ENCODE peak calls at places on chromosomes 2 and 18, in seven cellular contexts. M, N, G, I, K, D and J are unnamed samples.

GRCh38 chr2:208020253-208020652 is 5.1 kb downstream of the PLEKHM3 start:
- DNase-seq in D (no peak), M (no peak), I (no peak), N (no peak), K (no peak), G (no peak), J (no peak)

GRCh38 chr2:147428348-147428747 is 416.5 kb upstream of the ACVR2A start:
- DNase-seq in G (no peak), N (no peak), M (no peak), D (no peak), K (no peak), I (no peak), J (no peak)

GRCh38 chr2:174788291-174788929 is 24.1 kb upstream of the CHRNA1 start:
- DNase-seq in D (peak), G (peak), N (no peak), I (peak), K (no peak), M (peak), J (no peak)

GRCh38 chr18:3610818-3611217 is 160.8 kb downstream of the TGIF1 start:
- DNase-seq in N (no peak), G (no peak), K (no peak), I (peak), M (peak), D (no peak), J (no peak)

GRCh38 chr2:199441759-199442158 is 16.0 kb downstream of the SATB2 start:
- DNase-seq in G (no peak), N (no peak), D (no peak), M (no peak), K (no peak), I (no peak), J (no peak)

GRCh38 chr18:65221736-65222135 is 529.1 kb upstream of the CDH7 start:
- DNase-seq in M (no peak), D (no peak), I (no peak), G (no peak), K (no peak), N (no peak), J (no peak)

GRCh38 chr2:46644690-46645385 is 165.5 kb downstream of the TMEM247 start:
- DNase-seq in N (peak), K (no peak), D (no peak), I (peak), G (no peak), M (peak), J (no peak)

GRCh38 chr2:174964404-174964803 is 40.8 kb downstream of the CHN1 start:
- DNase-seq in D (no peak), K (no peak), N (no peak), M (no peak), G (no peak), I (no peak), J (no peak)

GRCh38 chr2:74250189-74250631 is 51.8 kb downstream of the MTHFD2 start:
- DNase-seq in G (peak), M (peak), K (peak), D (peak), I (peak), N (peak), J (peak)

GRCh38 chr2:48026865-48027264 is 120.6 kb upstream of the FBXO11 start:
- DNase-seq in M (no peak), D (no peak), N (no peak), K (no peak), G (no peak), I (no peak), J (no peak)

GRCh38 chr2:74457129-74457548 is 1.1 kb upstream of the WBP1 start:
- DNase-seq in I (peak), G (no peak), K (no peak), M (peak), N (no peak), D (no peak), J (no peak)

GRCh38 chr2:112880081-112880531 is 30.9 kb upstream of the IL37 start:
- DNase-seq in D (no peak), K (peak), M (peak), G (no peak), I (peak), N (peak), J (no peak)

GRCh38 chr18:47246027-47246971 is 5.2 kb downstream of the SKOR2 start:
- DNase-seq in N (no peak), G (peak), I (no peak), M (no peak), D (no peak), K (no peak), J (no peak)

GRCh38 chr18:2411381-2411977 is 159.8 kb downstream of the METTL4 start:
- DNase-seq in G (no peak), N (peak), I (peak), D (no peak), K (peak), M (peak), J (no peak)

GRCh38 chr2:70143314-70144150 is 47.3 kb downstream of the C2orf42 start:
- DNase-seq in G (no peak), K (peak), D (peak), M (peak), N (peak), I (peak), J (peak)
- H3K4me2 ChIP-seq in G (peak), K (peak), D (peak), M (peak), N (peak), I (peak), J (peak)

GRCh38 chr18:26700201-26700600 is 151.8 kb upstream of the KCTD1 start:
- DNase-seq in N (no peak), D (no peak), G (no peak), I (no peak), M (no peak), K (no peak), J (no peak)
- H3K4me2 ChIP-seq in N (no peak), D (no peak), G (no peak), I (no peak), M (no peak), K (no peak), J (no peak)

GRCh38 chr2:44210362-44210761 is 41.7 kb downstream of the PPM1B start:
- DNase-seq in D (no peak), G (no peak), K (no peak), I (no peak), M (no peak), N (no peak), J (no peak)

GRCh38 chr2:44211183-44211582 is 42.5 kb downstream of the PPM1B start:
- DNase-seq in M (no peak), I (no peak), N (no peak), G (no peak), D (no peak), K (no peak), J (no peak)

GRCh38 chr2:44207102-44207501 is 38.4 kb downstream of the PPM1B start:
- DNase-seq in K (no peak), I (no peak), G (no peak), D (no peak), N (no peak), M (no peak), J (no peak)

GRCh38 chr2:44215827-44216226 is 47.2 kb downstream of the PPM1B start:
- DNase-seq in M (no peak), D (no peak), I (no peak), G (no peak), N (no peak), K (no peak), J (no peak)

GRCh38 chr2:44212301-44212700 is 43.6 kb downstream of the PPM1B start:
- DNase-seq in G (no peak), K (no peak), M (no peak), N (no peak), D (no peak), I (no peak), J (no peak)
- H3K4me2 ChIP-seq in G (no peak), K (no peak), M (no peak), N (no peak), D (no peak), I (no peak), J (no peak)

DNA sequence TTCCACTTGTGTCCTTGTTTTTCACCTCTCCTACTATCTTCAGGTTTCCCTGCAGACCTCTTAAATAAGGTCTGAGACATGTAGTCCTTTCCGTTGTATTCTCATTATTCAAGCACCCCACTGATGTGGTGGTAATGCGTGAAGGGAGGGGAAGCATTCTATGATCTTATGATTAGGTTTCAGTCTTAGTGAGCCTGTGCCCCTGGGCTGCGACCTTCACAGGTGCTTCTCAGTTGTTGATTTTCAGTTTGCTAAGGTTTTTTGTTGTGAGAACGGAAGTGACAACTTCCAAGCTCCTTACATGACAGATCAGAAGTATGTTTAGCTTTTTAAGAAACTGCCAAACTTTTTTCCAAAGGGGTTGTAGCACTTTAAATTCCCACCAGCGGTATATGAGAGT is 41.3 kb downstream of the VPS54 start:
- DNase-seq in G (no peak), M (no peak), D (no peak), I (no peak), N (no peak), K (no peak), J (peak)
- H3K4me2 ChIP-seq in G (no peak), M (no peak), D (no peak), I (no peak), N (no peak), K (no peak), J (peak)

GRCh38 chr18:44729631-44730101 is 49.0 kb downstream of the SETBP1 start:
- DNase-seq in D (no peak), G (no peak), M (peak), N (peak), K (no peak), I (peak), J (no peak)

GRCh38 chr18:44727291-44727690 is 46.6 kb downstream of the SETBP1 start:
- DNase-seq in D (no peak), M (no peak), I (no peak), N (no peak), K (no peak), G (no peak), J (no peak)

GRCh38 chr18:44723366-44723765 is 42.7 kb downstream of the SETBP1 start:
- DNase-seq in M (no peak), I (no peak), D (no peak), N (no peak), G (no peak), K (no peak), J (no peak)

GRCh38 chr18:44723973-44724778 is 43.5 kb downstream of the SETBP1 start:
- DNase-seq in K (no peak), G (no peak), D (no peak), N (no peak), M (no peak), I (no peak), J (peak)

DNA sequence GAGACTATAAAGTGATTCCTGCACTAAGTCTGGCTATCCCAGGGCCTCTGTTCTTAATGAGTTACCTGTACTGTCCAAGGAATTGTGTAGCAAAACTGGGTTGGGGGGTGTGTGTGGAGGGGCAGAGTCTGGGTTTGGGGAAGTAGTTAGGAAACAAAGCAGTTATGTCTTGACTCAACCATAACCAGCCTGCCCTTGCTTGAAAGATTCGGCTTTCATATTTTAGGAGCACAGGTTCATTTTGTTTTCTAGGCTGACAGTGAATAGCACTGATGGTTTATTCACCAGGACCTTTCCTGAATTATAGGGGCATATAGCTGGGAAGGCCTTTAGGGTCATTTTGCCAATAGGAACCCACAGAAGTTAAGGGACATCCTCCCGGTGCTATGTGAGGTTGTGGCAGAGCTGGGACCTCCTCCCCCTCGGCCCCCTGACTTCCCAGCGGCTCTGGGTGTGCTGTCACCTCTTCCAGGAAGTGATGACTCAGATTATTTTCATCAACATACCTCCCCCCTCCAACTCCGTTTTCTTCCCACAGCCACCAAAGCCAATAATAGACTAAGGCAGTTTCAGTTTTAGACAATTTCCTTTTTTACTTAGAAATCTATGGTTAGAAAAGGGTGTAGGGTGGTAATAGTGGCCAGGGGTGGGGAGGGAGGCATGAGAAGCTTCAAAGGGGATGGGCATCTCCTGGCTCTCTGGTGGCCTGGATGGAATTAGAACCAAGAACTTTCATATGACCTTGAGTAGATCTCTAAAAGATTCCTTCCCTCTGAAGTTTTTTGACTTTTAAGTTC is 44.8 kb downstream of the SETBP1 start:
- DNase-seq in N (peak), D (no peak), M (peak), G (no peak), K (peak), I (peak), J (peak)
- H3K4me2 ChIP-seq in N (peak), D (no peak), M (peak), G (no peak), K (peak), I (peak), J (peak)